ENCODE peak calls at places on chromosomes 4 and X, in six cellular contexts. One of them, this sample, is unnamed.

GRCh38 chrX:104565791-104566687 is at the start of gene IL1RAPL2:
- DNase-seq in HepG2: peak
- DNase-seq in K562: peak
- DNase-seq in endothelial cell of umbilical vein: no peak
- DNase-seq in GM12878: no peak
- DNase-seq in A549: peak
- DNase-seq in this sample: no peak

GRCh38 chr4:20464381-20464780 is 212.7 kb downstream of the SLIT2 start:
- DNase-seq in A549: no peak
- DNase-seq in endothelial cell of umbilical vein: peak
- DNase-seq in K562: no peak
- DNase-seq in HepG2: no peak
- DNase-seq in GM12878: no peak
- DNase-seq in this sample: no peak

GRCh38 chr4:106287353-106287969 is 28.5 kb downstream of the TBCK start:
- DNase-seq in A549: peak
- DNase-seq in endothelial cell of umbilical vein: peak
- DNase-seq in K562: no peak
- DNase-seq in HepG2: peak
- DNase-seq in GM12878: no peak
- DNase-seq in this sample: peak

GRCh38 chr4:78242071-78242470 is 184.9 kb downstream of the FRAS1 start:
- DNase-seq in GM12878: no peak
- DNase-seq in endothelial cell of umbilical vein: no peak
- DNase-seq in HepG2: no peak
- DNase-seq in K562: no peak
- DNase-seq in A549: no peak
- DNase-seq in this sample: no peak

GRCh38 chr4:81736324-81736723 is 264.6 kb upstream of the RASGEF1B start:
- DNase-seq in HepG2: no peak
- DNase-seq in K562: no peak
- DNase-seq in endothelial cell of umbilical vein: no peak
- DNase-seq in GM12878: no peak
- DNase-seq in A549: no peak
- DNase-seq in this sample: peak

GRCh38 chr4:4524364-4524763 is 17.5 kb downstream of the STX18 start:
- DNase-seq in GM12878: peak
- DNase-seq in A549: no peak
- DNase-seq in K562: no peak
- DNase-seq in HepG2: no peak
- DNase-seq in endothelial cell of umbilical vein: no peak
- DNase-seq in this sample: peak

GRCh38 chrX:12825801-12826200 is 34.6 kb downstream of the PRPS2 start:
- DNase-seq in HepG2: no peak
- DNase-seq in K562: no peak
- DNase-seq in A549: no peak
- DNase-seq in GM12878: no peak
- DNase-seq in endothelial cell of umbilical vein: peak
- DNase-seq in this sample: no peak

GRCh38 chr4:112516401-112517066 is 554 bp upstream of the NEUROG2 start:
- DNase-seq in endothelial cell of umbilical vein: no peak
- DNase-seq in HepG2: no peak
- DNase-seq in K562: peak
- DNase-seq in GM12878: no peak
- DNase-seq in A549: no peak
- DNase-seq in this sample: peak

GRCh38 chr4:6265546-6265945 is 4.1 kb upstream of the WFS1 start:
- DNase-seq in endothelial cell of umbilical vein: no peak
- DNase-seq in GM12878: no peak
- DNase-seq in A549: no peak
- DNase-seq in HepG2: no peak
- DNase-seq in K562: no peak
- DNase-seq in this sample: no peak

GRCh38 chr4:150708004-150708403 is 126.1 kb downstream of the MAB21L2 start:
- DNase-seq in A549: no peak
- DNase-seq in K562: no peak
- DNase-seq in endothelial cell of umbilical vein: no peak
- DNase-seq in HepG2: no peak
- DNase-seq in GM12878: no peak
- DNase-seq in this sample: no peak

GRCh38 chrX:85992811-85993229 is 54.5 kb downstream of the CHM start:
- DNase-seq in HepG2: peak
- DNase-seq in endothelial cell of umbilical vein: peak
- DNase-seq in GM12878: no peak
- DNase-seq in K562: no peak
- DNase-seq in A549: no peak
- DNase-seq in this sample: peak

GRCh38 chr4:166017804-166018203 is 144.8 kb downstream of the TLL1 start:
- DNase-seq in GM12878: no peak
- DNase-seq in endothelial cell of umbilical vein: no peak
- DNase-seq in K562: no peak
- DNase-seq in A549: no peak
- DNase-seq in HepG2: no peak
- DNase-seq in this sample: no peak

GRCh38 chr4:114272226-114272625 is 292.8 kb upstream of the ARSJ start:
- DNase-seq in endothelial cell of umbilical vein: peak
- DNase-seq in K562: peak
- DNase-seq in A549: peak
- DNase-seq in GM12878: no peak
- DNase-seq in HepG2: no peak
- DNase-seq in this sample: peak

GRCh38 chr4:93182722-93183121 is 645.8 kb upstream of the ATOH1 start:
- DNase-seq in K562: no peak
- DNase-seq in A549: no peak
- DNase-seq in GM12878: no peak
- DNase-seq in HepG2: no peak
- DNase-seq in endothelial cell of umbilical vein: no peak
- DNase-seq in this sample: no peak

GRCh38 chr4:127124919-127125318 is 507.8 kb upstream of the INTU start:
- DNase-seq in endothelial cell of umbilical vein: no peak
- DNase-seq in K562: no peak
- DNase-seq in A549: no peak
- DNase-seq in GM12878: no peak
- DNase-seq in HepG2: peak
- DNase-seq in this sample: no peak

GRCh38 chrX:11531226-11531625 is 134.5 kb downstream of the ARHGAP6 start:
- DNase-seq in endothelial cell of umbilical vein: peak
- DNase-seq in A549: no peak
- DNase-seq in GM12878: no peak
- DNase-seq in K562: no peak
- DNase-seq in HepG2: no peak
- DNase-seq in this sample: no peak

GRCh38 chr4:127959794-127960193 is 5.2 kb downstream of the MFSD8 start:
- DNase-seq in endothelial cell of umbilical vein: no peak
- DNase-seq in K562: no peak
- DNase-seq in A549: no peak
- DNase-seq in GM12878: no peak
- DNase-seq in HepG2: no peak
- DNase-seq in this sample: no peak

GRCh38 chr4:47692691-47693090 is 145.2 kb downstream of the CORIN start:
- DNase-seq in K562: no peak
- DNase-seq in A549: no peak
- DNase-seq in GM12878: no peak
- DNase-seq in HepG2: no peak
- DNase-seq in endothelial cell of umbilical vein: no peak
- DNase-seq in this sample: no peak

GRCh38 chr4:183984561-183984960 is 79.5 kb downstream of the STOX2 start:
- DNase-seq in K562: no peak
- DNase-seq in GM12878: no peak
- DNase-seq in HepG2: no peak
- DNase-seq in endothelial cell of umbilical vein: no peak
- DNase-seq in A549: no peak
- DNase-seq in this sample: no peak

GRCh38 chr4:150063128-150063527 is 15.1 kb upstream of the DCLK2 start:
- DNase-seq in A549: no peak
- DNase-seq in K562: no peak
- DNase-seq in GM12878: no peak
- DNase-seq in HepG2: no peak
- DNase-seq in endothelial cell of umbilical vein: no peak
- DNase-seq in this sample: no peak

GRCh38 chrX:19776753-19777152 is 110.6 kb downstream of the SH3KBP1 start:
- DNase-seq in endothelial cell of umbilical vein: no peak
- DNase-seq in A549: no peak
- DNase-seq in HepG2: no peak
- DNase-seq in GM12878: no peak
- DNase-seq in K562: no peak
- DNase-seq in this sample: peak

DNA sequence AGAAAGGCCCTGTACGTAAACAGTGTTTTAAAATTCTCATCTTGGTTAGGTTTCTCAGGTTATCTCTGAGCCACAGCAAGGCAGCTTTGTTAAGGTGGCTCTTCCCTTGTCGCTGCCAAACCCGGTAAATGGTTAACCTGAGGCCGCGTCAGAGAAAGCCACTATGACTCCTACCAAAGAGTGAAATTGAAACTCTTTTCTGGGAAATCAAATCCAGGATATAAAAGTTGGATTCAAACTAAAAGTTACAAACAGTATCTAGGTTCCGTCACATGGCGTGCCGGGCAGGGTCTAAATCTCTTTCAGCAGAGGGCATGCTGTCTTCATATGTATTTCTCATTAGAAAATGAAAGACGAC is 433 bp downstream of the MMAA start:
- DNase-seq in endothelial cell of umbilical vein: no peak
- DNase-seq in GM12878: peak
- DNase-seq in HepG2: peak
- DNase-seq in A549: peak
- DNase-seq in K562: no peak
- DNase-seq in this sample: no peak
- TF ChIP-seq MAX in endothelial cell of umbilical vein: no peak
- TF ChIP-seq MAX in GM12878: no peak
- TF ChIP-seq MAX in HepG2: no peak
- TF ChIP-seq MAX in A549: no peak
- TF ChIP-seq MAX in K562: no peak
- TF ChIP-seq MAX in this sample: no peak

GRCh38 chr4:119039160-119039559 is 96.5 kb upstream of the MYOZ2 start:
- DNase-seq in A549: no peak
- DNase-seq in GM12878: no peak
- DNase-seq in HepG2: no peak
- DNase-seq in K562: no peak
- DNase-seq in endothelial cell of umbilical vein: no peak
- DNase-seq in this sample: no peak

GRCh38 chr4:119041951-119042560 is 93.6 kb upstream of the MYOZ2 start:
- DNase-seq in GM12878: peak
- DNase-seq in A549: peak
- DNase-seq in endothelial cell of umbilical vein: peak
- DNase-seq in HepG2: peak
- DNase-seq in K562: peak
- DNase-seq in this sample: peak

GRCh38 chr4:119039779-119040178 is 95.9 kb upstream of the MYOZ2 start:
- DNase-seq in K562: no peak
- DNase-seq in GM12878: no peak
- DNase-seq in HepG2: no peak
- DNase-seq in A549: no peak
- DNase-seq in endothelial cell of umbilical vein: no peak
- DNase-seq in this sample: peak

GRCh38 chr4:119040261-119040660 is 95.4 kb upstream of the MYOZ2 start:
- DNase-seq in A549: no peak
- DNase-seq in endothelial cell of umbilical vein: no peak
- DNase-seq in GM12878: no peak
- DNase-seq in K562: no peak
- DNase-seq in HepG2: no peak
- DNase-seq in this sample: no peak

DNA sequence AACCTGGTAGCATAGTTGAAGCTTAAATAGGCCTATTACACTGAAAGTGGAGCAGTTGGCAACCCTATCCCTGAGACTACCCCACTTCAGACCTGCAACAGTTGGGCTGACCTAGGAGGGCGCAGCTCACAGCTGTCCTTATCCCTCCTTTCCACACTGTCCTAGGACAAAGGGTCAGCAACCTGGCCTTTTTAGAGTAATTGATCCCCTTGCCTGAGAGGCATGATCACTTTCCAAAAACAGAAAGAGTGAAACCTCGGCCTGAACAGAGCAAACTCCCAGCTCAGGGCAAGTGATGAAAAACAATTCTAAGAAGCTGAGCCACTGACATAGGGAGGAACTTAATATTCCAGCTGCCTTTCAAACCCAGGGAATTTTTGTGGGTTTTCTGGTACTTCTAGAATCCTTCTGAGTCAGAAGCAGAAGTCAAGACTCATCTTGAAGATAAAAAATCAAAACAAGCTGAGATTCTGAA is 94.9 kb upstream of the MYOZ2 start:
- DNase-seq in GM12878: no peak
- DNase-seq in K562: no peak
- DNase-seq in A549: no peak
- DNase-seq in HepG2: no peak
- DNase-seq in endothelial cell of umbilical vein: no peak
- DNase-seq in this sample: no peak
- TF ChIP-seq MYC in GM12878: no peak
- TF ChIP-seq MYC in K562: no peak
- TF ChIP-seq MYC in A549: no peak
- TF ChIP-seq MYC in HepG2: no peak
- TF ChIP-seq MYC in endothelial cell of umbilical vein: no peak
- TF ChIP-seq MYC in this sample: no peak

GRCh38 chr4:123501733-123502132 is 105.1 kb downstream of the SPRY1 start:
- DNase-seq in HepG2: no peak
- DNase-seq in endothelial cell of umbilical vein: no peak
- DNase-seq in K562: no peak
- DNase-seq in A549: no peak
- DNase-seq in GM12878: no peak
- DNase-seq in this sample: no peak

GRCh38 chr4:123505457-123506310 is 109.1 kb downstream of the SPRY1 start:
- DNase-seq in HepG2: peak
- DNase-seq in A549: no peak
- DNase-seq in endothelial cell of umbilical vein: peak
- DNase-seq in GM12878: no peak
- DNase-seq in K562: no peak
- DNase-seq in this sample: peak

GRCh38 chr4:123503698-123504389 is 107.2 kb downstream of the SPRY1 start:
- DNase-seq in GM12878: no peak
- DNase-seq in A549: no peak
- DNase-seq in HepG2: no peak
- DNase-seq in K562: no peak
- DNase-seq in endothelial cell of umbilical vein: no peak
- DNase-seq in this sample: no peak

GRCh38 chr4:123506311-123506685 is 109.7 kb downstream of the SPRY1 start:
- DNase-seq in K562: no peak
- DNase-seq in GM12878: no peak
- DNase-seq in A549: no peak
- DNase-seq in endothelial cell of umbilical vein: no peak
- DNase-seq in HepG2: no peak
- DNase-seq in this sample: no peak

DNA sequence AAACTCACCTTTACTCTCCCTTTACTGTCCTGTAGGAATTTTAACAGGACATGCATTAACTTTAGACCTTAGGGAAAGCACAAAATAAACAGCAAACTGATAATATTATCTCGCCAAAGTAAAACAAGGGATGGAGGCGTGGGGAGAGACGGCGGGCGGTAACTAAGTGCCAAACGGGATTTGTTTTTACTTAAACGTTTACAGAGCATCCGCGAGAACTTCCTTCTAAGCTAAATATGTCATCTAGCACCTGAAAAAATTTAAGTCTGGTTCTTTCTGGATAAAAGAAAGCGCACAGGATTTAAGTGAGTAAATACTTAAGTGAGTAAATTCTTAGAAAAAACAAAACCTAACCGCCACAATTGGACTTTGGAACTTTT is 108.5 kb downstream of the SPRY1 start:
- DNase-seq in K562: no peak
- DNase-seq in HepG2: peak
- DNase-seq in endothelial cell of umbilical vein: no peak
- DNase-seq in A549: no peak
- DNase-seq in GM12878: no peak
- DNase-seq in this sample: no peak
- TF ChIP-seq MAX in K562: no peak
- TF ChIP-seq MAX in HepG2: no peak
- TF ChIP-seq MAX in endothelial cell of umbilical vein: no peak
- TF ChIP-seq MAX in A549: no peak
- TF ChIP-seq MAX in GM12878: no peak
- TF ChIP-seq MAX in this sample: no peak

GRCh38 chr4:52868138-52868537 is 6.0 kb downstream of the RASL11B start:
- DNase-seq in K562: no peak
- DNase-seq in A549: no peak
- DNase-seq in GM12878: no peak
- DNase-seq in endothelial cell of umbilical vein: peak
- DNase-seq in HepG2: no peak
- DNase-seq in this sample: peak
- TF ChIP-seq MYC in K562: no peak
- TF ChIP-seq MYC in A549: no peak
- TF ChIP-seq MYC in GM12878: no peak
- TF ChIP-seq MYC in endothelial cell of umbilical vein: no peak
- TF ChIP-seq MYC in HepG2: no peak
- TF ChIP-seq MYC in this sample: no peak